ENCODE peak calls at places on chromosomes 7 and 10, in ten cellular contexts. L is NB4; J is activated T-helper 1 cell treated with Interleukin-2 at 50 U/mL for 16 hours; R is endothelial cell; W is memory B cell; E is effector memory CD8-positive, alpha-beta T cell; T is ovary; F is left cardiac atrium; N is H54; K is H7. Q is an unnamed sample.

GRCh38 chr10:98010939-98011685 is 19.3 kb downstream of the CRTAC1 start:
- DNase-seq in K (no peak), F (no peak), N (no peak), R (no peak), E (no peak), W (no peak), J (no peak), T (no peak), L (no peak), Q (no peak)

GRCh38 chr10:100744136-100744979 is 1.0 kb upstream of the PAX2 start:
- DNase-seq in F (no peak), R (no peak), E (no peak), K (peak; percentile 77), T (no peak), N (no peak), L (peak; percentile 48), J (no peak), W (no peak), Q (no peak)

GRCh38 chr7:157694389-157694665 is 357.5 kb downstream of the DNAJB6 start:
- DNase-seq in J (no peak), E (no peak), K (peak; percentile 43), W (no peak), N (no peak), T (no peak), L (no peak), F (no peak), R (no peak), Q (no peak)

GRCh38 chr10:31771345-31771831 is 157.2 kb downstream of the ARHGAP12 start:
- DNase-seq in L (no peak), W (no peak), N (no peak), J (no peak), E (no peak), F (peak; percentile 52), T (no peak), K (no peak), R (no peak), Q (no peak)

GRCh38 chr10:86285136-86285790 is 81.3 kb downstream of the GRID1 start:
- DNase-seq in W (no peak), R (peak; percentile 2), F (no peak), N (no peak), E (no peak), T (no peak), L (no peak), K (no peak), J (no peak), Q (no peak)

GRCh38 chr10:77637986-77638765 is 568 bp upstream of the KCNMA1 start:
- DNase-seq in E (no peak), L (no peak), K (peak; percentile 88), F (peak; percentile 32), N (peak; percentile 77), J (no peak), T (no peak), R (peak; percentile 52), W (peak; percentile 16), Q (no peak)

GRCh38 chr7:27159278-27160146 is 3.0 kb upstream of the HOXA7 start:
- DNase-seq in W (no peak), R (no peak), J (no peak), L (no peak), E (no peak), F (no peak), N (no peak), K (peak; percentile 60), T (no peak), Q (no peak)

GRCh38 chr10:88831709-88832108 is 19.9 kb downstream of the ANKRD22 start:
- DNase-seq in L (no peak), W (no peak), T (no peak), K (no peak), E (peak; percentile 46), J (peak; percentile 16), F (no peak), N (no peak), R (no peak), Q (peak; percentile 25)

GRCh38 chr7:132189881-132190280 is 386.4 kb downstream of the PLXNA4 start:
- DNase-seq in F (no peak), R (no peak), W (no peak), N (no peak), T (no peak), J (no peak), K (no peak), L (no peak), E (no peak), Q (no peak)

GRCh38 chr10:133075346-133076137 is 12.2 kb upstream of the ADGRA1 start:
- DNase-seq in J (no peak), T (no peak), W (no peak), N (no peak), F (no peak), E (no peak), K (no peak), L (no peak), R (no peak), Q (no peak)

GRCh38 chr10:69377936-69378335 is 38.8 kb downstream of the TACR2 start:
- DNase-seq in J (no peak), L (no peak), T (no peak), E (no peak), N (no peak), K (no peak), R (peak; percentile 55), W (no peak), F (no peak), Q (no peak)

GRCh38 chr7:103373866-103374643 is 26.6 kb downstream of the PSMC2 start:
- DNase-seq in R (no peak), N (no peak), L (no peak), T (no peak), E (no peak), F (no peak), K (no peak), J (no peak), W (no peak), Q (no peak)

GRCh38 chr7:137590686-137591255 is 247.2 kb upstream of the PTN start:
- DNase-seq in W (no peak), E (no peak), R (no peak), L (no peak), T (no peak), J (no peak), F (no peak), N (no peak), K (no peak), Q (no peak)

GRCh38 chr7:2508327-2509231 is 11.0 kb upstream of the LFNG start:
- DNase-seq in L (peak; percentile 93), E (peak; percentile 65), N (no peak), W (peak; percentile 63), R (no peak), K (no peak), J (peak; percentile 73), T (no peak), F (peak; percentile 75), Q (peak; percentile 70)

GRCh38 chr7:3408814-3409595 is 108.0 kb downstream of the SDK1 start:
- DNase-seq in E (no peak), R (no peak), T (no peak), F (no peak), K (no peak), J (no peak), N (no peak), W (no peak), L (no peak), Q (no peak)

GRCh38 chr10:118272090-118272775 is 69.9 kb downstream of the FAM204A start:
- DNase-seq in T (no peak), L (no peak), J (no peak), K (no peak), E (no peak), F (peak; percentile 22), R (no peak), W (no peak), N (no peak), Q (no peak)

GRCh38 chr7:140404565-140405080 is 765 bp downstream of the RAB19 start:
- DNase-seq in L (no peak), F (no peak), W (no peak), J (no peak), K (no peak), R (no peak), N (no peak), E (no peak), T (no peak), Q (no peak)

GRCh38 chr10:73414230-73414981 is 548 bp upstream of the ANXA7 start:
- DNase-seq in R (no peak), F (no peak), L (no peak), E (no peak), N (no peak), K (peak; percentile 30), J (no peak), W (no peak), T (no peak), Q (peak; percentile 86)

GRCh38 chr7:44348300-44348699 is 22.9 kb upstream of the CAMK2B start:
- DNase-seq in L (peak; percentile 75), K (peak; percentile 76), T (no peak), F (no peak), E (no peak), R (peak; percentile 28), J (no peak), N (peak; percentile 70), W (no peak), Q (peak; percentile 11)

GRCh38 chr10:62171791-62172190 is 96.9 kb downstream of the RTKN2 start:
- DNase-seq in N (no peak), T (no peak), E (no peak), R (no peak), F (no peak), W (no peak), K (no peak), J (no peak), L (no peak), Q (no peak)

GRCh38 chr10:5442056-5442989 is 30.0 kb downstream of the NET1 start:
- DNase-seq in F (no peak), W (peak; percentile 50), J (no peak), E (peak; percentile 43), L (peak; percentile 51), N (no peak), T (no peak), R (peak; percentile 49), K (no peak), Q (peak; percentile 71)

GRCh38 chr7:113891828-113892227 is 27.0 kb downstream of the PPP1R3A start:
- DNase-seq in J (no peak), T (no peak), R (no peak), W (no peak), L (no peak), K (no peak), F (no peak), E (no peak), N (no peak), Q (peak; percentile 97)

GRCh38 chr7:27520828-27521790 is 141.6 kb downstream of the HIBADH start:
- DNase-seq in T (peak; percentile 69), F (peak; percentile 35), R (no peak), K (no peak), J (no peak), N (no peak), E (no peak), W (no peak), L (no peak), Q (no peak)

GRCh38 chr7:156156734-156157408 is 344.6 kb upstream of the SHH start:
- DNase-seq in T (no peak), K (peak; percentile 86), F (no peak), J (no peak), L (peak; percentile 32), N (peak; percentile 63), W (no peak), E (no peak), R (peak; percentile 42), Q (no peak)

GRCh38 chr10:76432274-76433012 is 1001.0 kb downstream of the LRMDA start:
- DNase-seq in T (peak; percentile 67), L (no peak), R (no peak), W (no peak), F (peak; percentile 48), N (peak; percentile 65), K (no peak), E (no peak), J (no peak), Q (peak; percentile 82)

GRCh38 chr10:78223088-78223487 is 189.4 kb downstream of the RPS24 start:
- DNase-seq in K (no peak), W (no peak), R (no peak), J (no peak), N (no peak), L (no peak), E (no peak), T (no peak), F (no peak), Q (no peak)

GRCh38 chr7:98165827-98166667 is 45.2 kb upstream of the BHLHA15 start:
- DNase-seq in K (peak; percentile 86), N (peak; percentile 34), E (peak; percentile 30), F (peak; percentile 56), J (no peak), R (peak; percentile 74), W (peak; percentile 50), L (peak; percentile 51), T (peak; percentile 39), Q (peak; percentile 22)

GRCh38 chr7:457814-458510 is 61.7 kb downstream of the PDGFA start:
- DNase-seq in L (no peak), J (no peak), R (no peak), F (no peak), E (no peak), W (no peak), T (no peak), K (peak; percentile 59), N (no peak), Q (no peak)

Q was measured in bronchial epithelial cell.